ENCODE peak calls at places on chromosomes 11 and 22, in seven cellular contexts. K is suprapubic skin, T is transverse colon, N is GM23338, J is HL-60, Q is H1, W is prostate gland. U is an unnamed sample.

GRCh38 chr11:30131535-30131934 is 99.3 kb upstream of the FSHB start:
- DNase-seq in K (no peak), N (no peak), T (no peak), Q (no peak), W (no peak), J (no peak), U (no peak)

GRCh38 chr22:50008151-50009040 is 4.2 kb downstream of the IL17REL start:
- DNase-seq in Q (peak), J (no peak), T (peak), N (peak), K (peak), W (peak), U (no peak)

GRCh38 chr22:23124611-23125511 is 16.9 kb downstream of the RSPH14 start:
- DNase-seq in J (no peak), W (no peak), N (no peak), K (no peak), Q (no peak), T (no peak), U (no peak)

GRCh38 chr11:63791495-63792167 is 21.6 kb upstream of the SPINDOC start:
- DNase-seq in N (no peak), K (no peak), J (no peak), W (no peak), T (no peak), Q (no peak), U (no peak)

GRCh38 chr22:33539902-33540751 is 380.1 kb downstream of the LARGE1 start:
- DNase-seq in Q (no peak), T (peak), N (no peak), K (no peak), J (no peak), W (peak), U (no peak)

GRCh38 chr11:115627666-115628460 is 123.6 kb upstream of the CADM1 start:
- DNase-seq in T (no peak), K (no peak), N (no peak), Q (no peak), W (no peak), J (no peak), U (no peak)

GRCh38 chr22:16963189-16963945 is 44.7 kb downstream of the GAB4 start:
- DNase-seq in N (no peak), J (no peak), Q (peak), T (no peak), W (no peak), K (no peak), U (no peak)

GRCh38 chr11:61626580-61627380 is 45.9 kb upstream of the SYT7 start:
- DNase-seq in T (peak), K (no peak), J (no peak), W (peak), N (peak), Q (peak), U (no peak)

GRCh38 chr11:83831929-83832328 is 545.8 kb upstream of the CCDC90B start:
- DNase-seq in T (no peak), K (no peak), J (no peak), N (no peak), W (no peak), Q (no peak), U (no peak)

GRCh38 chr11:35162795-35163194 is 23.8 kb downstream of the CD44 start:
- DNase-seq in N (no peak), Q (no peak), J (peak), T (no peak), K (no peak), W (no peak), U (peak)

GRCh38 chr22:29265929-29266328 is 1.9 kb downstream of the RHBDD3 start:
- DNase-seq in W (no peak), T (no peak), K (no peak), Q (no peak), J (no peak), N (no peak), U (no peak)

GRCh38 chr11:121894581-121894980 is 221.4 kb downstream of the BLID start:
- DNase-seq in T (no peak), W (no peak), Q (no peak), K (no peak), J (no peak), N (no peak), U (no peak)

GRCh38 chr11:135027461-135027860 is 615.4 kb upstream of the B3GAT1 start:
- DNase-seq in Q (peak), N (peak), T (peak), J (peak), W (no peak), K (no peak), U (no peak)

GRCh38 chr11:73671701-73672100 is 25.3 kb downstream of the PLEKHB1 start:
- DNase-seq in Q (no peak), J (no peak), T (no peak), N (no peak), W (no peak), K (peak), U (no peak)

GRCh38 chr11:69489031-69489745 is 7.7 kb downstream of the LINC01488 start:
- DNase-seq in J (no peak), N (no peak), T (no peak), Q (no peak), W (no peak), K (no peak), U (no peak)

GRCh38 chr11:12287009-12287373 is 90.4 kb upstream of the PARVA start:
- DNase-seq in W (peak), T (peak), Q (peak), N (no peak), K (peak), J (no peak), U (peak)

GRCh38 chr11:62788991-62789390 is 1.8 kb downstream of the TMEM179B start:
- DNase-seq in N (peak), T (no peak), J (no peak), W (no peak), Q (peak), K (no peak), U (no peak)

GRCh38 chr11:69192282-69192681 is 36.5 kb downstream of the SMIM38 start:
- DNase-seq in W (no peak), N (no peak), Q (no peak), K (no peak), T (no peak), J (no peak), U (no peak)

GRCh38 chr11:133978816-133979215 is 22.0 kb upstream of the IGSF9B start:
- DNase-seq in T (no peak), Q (no peak), W (no peak), J (no peak), N (no peak), K (no peak), U (no peak)

GRCh38 chr22:50184541-50185383 is 951 bp upstream of the TRABD start:
- DNase-seq in J (no peak), K (no peak), Q (peak), W (no peak), T (no peak), N (peak), U (no peak)

GRCh38 chr11:14500181-14500651 is 605 bp upstream of the COPB1 start:
- DNase-seq in J (peak), K (no peak), W (peak), T (peak), N (peak), Q (no peak), U (peak)

GRCh38 chr11:119650251-119650650 is 78.7 kb downstream of the NECTIN1 start:
- DNase-seq in W (no peak), J (no peak), T (no peak), Q (no peak), K (no peak), N (peak), U (no peak)

GRCh38 chr22:17806437-17806836 is 32.2 kb upstream of the BID start:
- DNase-seq in Q (no peak), K (no peak), J (no peak), T (no peak), W (no peak), N (no peak), U (no peak)

GRCh38 chr11:108666373-108666772 is 1.5 kb downstream of the DDX10 start:
- DNase-seq in W (no peak), J (no peak), Q (no peak), K (no peak), N (peak), T (no peak), U (no peak)

GRCh38 chr11:17927643-17928343 is 85.1 kb downstream of the SERGEF start:
- DNase-seq in N (no peak), Q (no peak), K (no peak), T (no peak), J (no peak), W (no peak), U (no peak)

GRCh38 chr22:41603873-41604332 is 14.3 kb upstream of the PMM1 start:
- DNase-seq in K (no peak), N (no peak), Q (no peak), W (no peak), T (no peak), J (peak), U (no peak)

GRCh38 chr11:105838668-105839403 is 183.2 kb downstream of the MSANTD4 start:
- DNase-seq in K (no peak), Q (no peak), T (no peak), W (no peak), N (peak), J (no peak), U (peak)

GRCh38 chr11:38089728-38090127 is 1491.7 kb upstream of the RAG2 start:
- DNase-seq in J (no peak), W (no peak), Q (no peak), T (no peak), N (no peak), K (no peak), U (no peak)

GRCh38 chr11:69772646-69773045 is 2.5 kb downstream of the FGF4 start:
- DNase-seq in Q (no peak), N (no peak), J (no peak), K (no peak), W (no peak), T (no peak), U (no peak)

GRCh38 chr11:116693206-116694016 is 79.4 kb downstream of the BUD13 start:
- DNase-seq in J (no peak), W (no peak), K (peak), T (peak), Q (peak), N (no peak), U (no peak)

GRCh38 chr11:57778318-57779037 is 16.9 kb downstream of the CTNND1 start:
- DNase-seq in J (no peak), K (peak), Q (peak), T (peak), N (peak), W (peak), U (peak)

GRCh38 chr22:22079404-22080148 is 97.0 kb upstream of the TOP3B start:
- DNase-seq in N (no peak), J (no peak), K (no peak), T (no peak), W (no peak), Q (no peak), U (no peak)

GRCh38 chr11:92253945-92254344 is 29.3 kb downstream of the FAT3 start:
- DNase-seq in Q (no peak), J (no peak), N (peak), T (no peak), W (no peak), K (no peak), U (no peak)

GRCh38 chr11:35629914-35630313 is 11.7 kb downstream of the FJX1 start:
- DNase-seq in K (no peak), J (no peak), N (no peak), T (no peak), W (no peak), Q (no peak), U (peak)

GRCh38 chr11:130050272-130050671 is 19.4 kb upstream of the APLP2 start:
- DNase-seq in J (no peak), Q (no peak), T (no peak), K (no peak), W (peak), N (no peak), U (no peak)

GRCh38 chr11:118342503-118343161 is at the start of gene CD3D:
- DNase-seq in N (peak), J (no peak), T (no peak), Q (no peak), K (no peak), W (no peak), U (no peak)

GRCh38 chr11:32391479-32391878 is 43.9 kb downstream of the WT1 start:
- DNase-seq in W (no peak), J (no peak), T (no peak), N (no peak), Q (no peak), K (no peak), U (no peak)

GRCh38 chr11:27701262-27702105 is 1.2 kb upstream of the BDNF start:
- DNase-seq in K (no peak), Q (no peak), N (peak), W (no peak), T (peak), J (no peak), U (no peak)

GRCh38 chr22:27975381-27976013 is 56.4 kb upstream of the PITPNB start:
- DNase-seq in W (no peak), T (no peak), K (peak), Q (no peak), J (no peak), N (no peak), U (no peak)

GRCh38 chr11:65896009-65896999 is 3.9 kb downstream of the FOSL1 start:
- DNase-seq in J (no peak), Q (no peak), W (no peak), N (no peak), T (no peak), K (no peak), U (no peak)
- TF ChIP-seq POLR2AphosphoS5 in J (no peak), Q (no peak), W (no peak), N (no peak), T (no peak), K (no peak), U (no peak)

DNA sequence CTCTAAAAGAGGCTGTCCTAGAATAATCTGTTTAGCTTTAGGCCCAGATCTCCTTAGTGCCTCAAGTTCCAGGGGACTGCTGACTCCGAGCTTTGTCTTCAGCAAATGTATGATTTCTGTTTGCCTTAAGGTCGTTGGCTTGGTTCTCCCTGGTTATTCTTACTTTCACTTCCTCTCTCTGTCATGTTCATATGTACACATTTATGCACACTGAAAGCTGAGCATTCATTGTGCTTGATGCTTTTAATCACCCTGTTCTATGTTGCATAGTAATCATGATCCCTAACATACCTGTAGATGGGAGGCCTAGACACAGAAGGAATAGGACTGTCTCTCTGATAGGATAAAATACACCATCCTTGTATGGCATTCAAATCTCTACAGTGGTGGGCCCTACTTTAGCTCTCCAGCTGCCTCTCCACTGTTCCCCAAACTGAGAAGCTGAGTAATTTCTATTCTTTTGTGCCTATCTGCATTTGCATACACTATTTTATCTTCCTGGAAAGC is 7.2 kb downstream of the PPFIBP2 start:
- DNase-seq in N (no peak), Q (no peak), W (no peak), T (no peak), K (no peak), J (no peak), U (no peak)
- TF ChIP-seq POLR2AphosphoS5 in N (no peak), Q (no peak), W (peak), T (no peak), K (no peak), J (no peak), U (no peak)

DNA sequence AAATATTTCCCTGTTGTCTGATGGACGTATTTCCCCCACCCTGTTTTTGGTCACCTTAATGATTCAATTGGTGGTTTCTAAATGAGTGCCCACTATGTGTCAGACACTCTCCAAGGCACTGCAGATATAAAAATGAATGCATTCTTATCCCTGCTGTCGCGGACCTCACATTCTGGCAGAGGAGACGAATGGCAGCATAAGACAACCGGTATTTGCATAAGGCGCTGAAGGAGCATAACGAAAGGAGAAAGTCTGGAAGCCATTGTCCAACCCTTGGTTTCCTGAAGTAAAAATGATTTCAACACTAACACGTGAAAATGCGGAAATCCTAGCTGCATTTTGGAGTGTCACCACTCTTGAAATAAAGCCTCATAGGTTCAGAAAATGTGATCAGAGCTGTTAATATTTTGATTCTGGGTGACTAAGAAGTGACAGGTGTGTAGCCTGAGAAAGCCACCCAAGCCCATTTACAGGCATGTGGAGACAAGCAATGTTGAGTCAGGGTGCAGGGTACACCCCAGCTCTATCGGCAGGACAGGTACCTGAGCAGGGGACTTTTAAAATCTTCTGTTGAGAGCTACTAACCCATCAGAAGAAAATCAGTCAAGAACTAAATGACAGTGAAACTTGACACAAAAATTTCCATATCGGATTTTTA is 10.1 kb upstream of the GAB2 start:
- DNase-seq in T (no peak), N (no peak), Q (no peak), J (peak), K (no peak), W (no peak), U (no peak)
- TF ChIP-seq POLR2AphosphoS5 in T (no peak), N (no peak), Q (no peak), J (no peak), K (no peak), W (no peak), U (no peak)

GRCh38 chr11:123145220-123145619 is 49.8 kb downstream of the CLMP start:
- DNase-seq in W (no peak), T (no peak), J (no peak), Q (no peak), N (no peak), K (no peak), U (peak)
- TF ChIP-seq POLR2AphosphoS5 in W (no peak), T (no peak), J (no peak), Q (no peak), N (no peak), K (no peak), U (no peak)

GRCh38 chr11:128531588-128531987 is 55.8 kb downstream of the ETS1 start:
- DNase-seq in Q (no peak), J (no peak), N (no peak), K (no peak), T (no peak), W (no peak), U (no peak)

GRCh38 chr11:128532571-128533091 is 54.7 kb downstream of the ETS1 start:
- DNase-seq in J (no peak), W (no peak), N (peak), T (no peak), K (no peak), Q (no peak), U (no peak)

GRCh38 chr11:128528294-128528693 is 59.1 kb downstream of the ETS1 start:
- DNase-seq in N (no peak), J (no peak), K (no peak), W (no peak), T (no peak), Q (no peak), U (no peak)

GRCh38 chr11:128532016-128532570 is 55.3 kb downstream of the ETS1 start:
- DNase-seq in J (no peak), N (no peak), Q (no peak), W (no peak), T (no peak), K (no peak), U (no peak)

GRCh38 chr11:128530119-128531091 is 57.0 kb downstream of the ETS1 start:
- DNase-seq in N (no peak), Q (no peak), W (no peak), K (no peak), J (no peak), T (peak), U (no peak)
- TF ChIP-seq POLR2AphosphoS5 in N (no peak), Q (no peak), W (no peak), K (peak), J (no peak), T (peak), U (no peak)

DNA sequence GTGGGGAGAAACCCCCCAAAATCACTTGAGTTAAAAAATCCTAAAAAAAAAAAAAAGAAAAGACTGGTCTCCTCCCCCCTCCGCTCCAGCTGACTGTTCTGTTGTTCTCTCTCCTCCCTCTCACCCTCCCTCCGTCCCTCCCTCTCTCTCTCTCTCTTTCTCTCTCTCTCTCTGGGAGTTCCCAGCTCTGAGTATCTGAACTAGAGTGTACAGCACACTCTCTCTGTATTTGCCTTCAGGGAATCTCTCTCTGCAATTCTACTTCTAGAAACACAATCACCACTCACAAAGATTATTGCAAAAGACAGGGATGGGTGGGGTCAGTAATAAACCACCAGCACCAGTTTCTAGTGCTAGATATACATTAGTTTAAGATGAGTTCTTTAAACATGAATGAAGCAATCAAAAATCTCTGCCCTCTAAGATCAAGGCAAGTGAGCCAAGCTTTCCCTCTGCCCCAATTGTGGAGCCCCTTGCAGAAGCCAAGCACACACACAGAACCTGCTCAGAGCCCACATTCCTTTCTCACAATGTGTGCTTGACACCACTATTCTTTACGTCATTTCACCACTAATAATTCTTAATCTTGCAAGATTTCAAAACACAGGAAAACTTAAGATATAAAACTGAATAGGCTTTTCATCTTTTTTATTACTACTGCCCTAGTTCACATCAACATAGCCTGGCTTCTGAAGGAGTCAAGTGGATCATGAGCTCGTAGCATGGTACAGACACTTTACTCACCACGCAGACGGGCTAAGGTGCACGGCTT is 133.5 kb downstream of the RBFOX2 start:
- DNase-seq in Q (no peak), K (no peak), W (peak), T (peak), J (no peak), N (no peak), U (no peak)
- TF ChIP-seq POLR2AphosphoS5 in Q (no peak), K (no peak), W (peak), T (no peak), J (no peak), N (no peak), U (no peak)

DNA sequence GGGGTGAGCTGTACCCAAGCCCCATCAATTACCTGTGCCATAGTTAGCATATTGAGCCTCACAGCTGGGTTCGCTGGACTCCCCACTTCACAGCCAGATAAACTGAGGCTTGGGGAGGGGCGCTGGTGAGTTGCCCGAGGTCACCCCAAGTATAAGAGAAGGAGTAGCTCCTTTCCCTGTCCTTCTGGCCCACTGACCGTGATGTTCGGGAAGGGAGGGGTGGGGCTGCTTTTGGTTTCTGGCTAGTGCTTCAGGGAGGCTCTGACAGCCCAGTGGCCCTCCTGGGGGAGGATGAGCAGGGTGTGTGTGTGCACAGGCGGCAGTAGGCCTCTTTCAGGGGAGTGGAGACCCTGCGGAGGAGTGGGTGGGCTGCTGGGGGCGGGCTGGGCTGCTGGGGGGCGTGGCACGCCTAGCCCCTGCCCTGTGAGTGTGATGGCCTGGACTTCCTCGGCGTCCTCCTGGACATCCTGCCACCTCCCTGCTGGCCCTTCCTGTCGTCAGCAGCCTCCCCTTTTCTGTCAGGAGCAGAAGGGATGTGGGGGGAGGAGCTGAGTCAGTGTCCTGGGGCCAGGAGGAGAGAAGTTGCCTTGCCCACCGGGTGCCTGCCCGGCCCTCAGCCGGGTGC is 50.4 kb downstream of the TRIOBP start:
- DNase-seq in Q (no peak), N (no peak), K (no peak), J (no peak), W (no peak), T (no peak), U (no peak)
- TF ChIP-seq POLR2AphosphoS5 in Q (no peak), N (no peak), K (no peak), J (no peak), W (no peak), T (peak), U (no peak)